ENCODE peak calls at places on chromosomes 13 and 19, in four cellular contexts. D is progenitor cell of endocrine pancreas, O is substantia nigra, T is caudate nucleus. J is an unnamed sample.

GRCh38 chr13:71316964-71317363 is 550.0 kb downstream of the DACH1 start:
- DNase-seq in O (no peak), D (no peak), T (no peak), J (no peak)

GRCh38 chr13:26590951-26591350 is 33.5 kb downstream of the WASF3 start:
- DNase-seq in O (no peak), T (no peak), D (no peak), J (no peak)

GRCh38 chr13:41707192-41707858 is 250.0 kb downstream of the RGCC start:
- DNase-seq in O (no peak), D (no peak), T (no peak), J (no peak)

GRCh38 chr13:90498096-90498495 is 849.4 kb upstream of the MIR17HG start:
- DNase-seq in D (no peak), O (no peak), T (no peak), J (no peak)

GRCh38 chr13:20128459-20128927 is 32.4 kb downstream of the GJA3 start:
- DNase-seq in O (no peak), T (no peak), D (peak), J (no peak)

GRCh38 chr19:49524812-49525455 is 2.9 kb upstream of the RCN3 start:
- DNase-seq in D (no peak), O (no peak), T (no peak), J (no peak)

GRCh38 chr13:109687559-109688448 is 98.6 kb downstream of the IRS2 start:
- DNase-seq in T (no peak), D (no peak), O (no peak), J (no peak)

GRCh38 chr13:111296417-111296816 is 24.0 kb upstream of the TEX29 start:
- DNase-seq in O (no peak), T (no peak), D (no peak), J (no peak)

GRCh38 chr19:54875506-54875905 is 1.5 kb downstream of the FCAR start:
- DNase-seq in D (no peak), O (no peak), T (no peak), J (peak)

GRCh38 chr19:17524651-17525050 is 13.2 kb downstream of the PGLS start:
- DNase-seq in T (no peak), O (no peak), D (no peak), J (no peak)

GRCh38 chr13:49690133-49690989 is 925 bp downstream of the EBPL start:
- DNase-seq in D (no peak), O (no peak), T (no peak), J (no peak)

GRCh38 chr13:76636881-76637280 is 249.3 kb downstream of the KCTD12 start:
- DNase-seq in O (no peak), T (no peak), D (no peak), J (no peak)

GRCh38 chr19:48394331-48395169 is 1.1 kb downstream of the GRIN2D start:
- DNase-seq in D (no peak), O (no peak), T (no peak), J (no peak)

GRCh38 chr19:44776402-44777096 is 1.1 kb upstream of the CBLC start:
- DNase-seq in T (no peak), D (no peak), O (no peak), J (no peak)

GRCh38 chr19:16139752-16140151 is 3.7 kb upstream of the HSH2D start:
- DNase-seq in T (no peak), D (no peak), O (no peak), J (no peak)

GRCh38 chr19:33649919-33650305 is 28.2 kb downstream of the CHST8 start:
- DNase-seq in D (no peak), T (no peak), O (no peak), J (no peak)